ENCODE peak calls at places on chromosomes 3 and 15, in ten cellular contexts. L is fibroblast of lung, Y is astrocyte, P is PC-9, H is MM.1S, G is GM12878, F is H1, T is PC-3, X is IMR-90, A is SK-N-SH. E is an unnamed sample. For H4K20me1 and H3K9me3, the result is how much of the 10 kb centered on the place peaks cover.

GRCh38 chr15:88695046-88695445 is 56.2 kb downstream of the ISG20 start:
- DNase-seq in T (no peak), L (no peak), A (no peak), P (no peak), H (no peak), G (no peak), F (no peak), X (no peak), Y (no peak), E (no peak)

GRCh38 chr3:169661567-169662214 is 1.8 kb downstream of the MECOM start:
- DNase-seq in Y (peak), H (peak), F (no peak), X (peak), P (peak), G (no peak), T (peak), A (peak), L (peak), E (no peak)

GRCh38 chr3:187130346-187131066 is 8.8 kb downstream of the RPL39L start:
- DNase-seq in A (no peak), F (no peak), L (peak), P (no peak), H (peak), T (peak), X (peak), G (no peak), Y (peak), E (no peak)

GRCh38 chr3:1010228-1010627 is 82.6 kb upstream of the CNTN6 start:
- DNase-seq in X (no peak), L (no peak), T (no peak), G (no peak), P (no peak), A (no peak), H (no peak), Y (no peak), F (no peak), E (no peak)

GRCh38 chr15:25437751-25438600 is 848 bp downstream of the UBE3A start:
- DNase-seq in F (no peak), H (peak), Y (peak), X (peak), A (peak), P (peak), T (peak), G (no peak), L (peak), E (peak)

GRCh38 chr3:14278799-14279705 is 100.4 kb downstream of the LSM3 start:
- DNase-seq in F (no peak), T (no peak), H (no peak), Y (no peak), X (no peak), A (peak), L (no peak), P (no peak), G (no peak), E (no peak)

GRCh38 chr3:162984752-162985151 is 1488.1 kb downstream of the OTOL1 start:
- DNase-seq in H (no peak), T (no peak), G (no peak), P (no peak), Y (no peak), L (no peak), A (no peak), F (no peak), X (no peak), E (no peak)

GRCh38 chr3:188956839-188957489 is 214.8 kb upstream of the TPRG1 start:
- DNase-seq in P (peak), T (peak), G (no peak), X (peak), H (peak), Y (peak), A (peak), L (peak), F (no peak), E (peak)

GRCh38 chr3:133583396-133583795 is 9.9 kb downstream of the CDV3 start:
- DNase-seq in X (no peak), H (no peak), P (no peak), L (no peak), Y (no peak), A (no peak), F (no peak), G (no peak), T (no peak), E (no peak)

GRCh38 chr3:133575121-133575520 is 1.6 kb downstream of the CDV3 start:
- DNase-seq in X (no peak), Y (no peak), A (no peak), L (no peak), T (no peak), P (no peak), H (peak), G (peak), F (no peak), E (no peak)

GRCh38 chr3:133576169-133576568 is 2.7 kb downstream of the CDV3 start:
- DNase-seq in T (no peak), Y (no peak), L (peak), H (peak), F (no peak), X (no peak), P (no peak), G (no peak), A (no peak), E (no peak)

GRCh38 chr3:133574260-133574881 is 885 bp downstream of the CDV3 start:
- DNase-seq in L (peak), P (peak), T (peak), H (peak), Y (peak), G (peak), X (peak), F (no peak), A (peak), E (peak)

GRCh38 chr3:133578548-133579191 is 5.2 kb downstream of the CDV3 start:
- DNase-seq in Y (peak), P (no peak), L (peak), X (peak), F (no peak), G (no peak), A (peak), T (peak), H (no peak), E (no peak)
- H4K20me1 ChIP-seq in Y (half or more), P (half or more), L (under half), X (half or more), F (under half), G (under half), A (half or more), T (half or more), H (half or more), E (half or more)

GRCh38 chr3:127005864-127006500 is 23.1 kb downstream of the PLXNA1 start:
- DNase-seq in H (no peak), L (peak), X (peak), G (no peak), Y (peak), T (peak), A (no peak), P (no peak), F (no peak), E (no peak)

GRCh38 chr3:127003601-127004280 is 20.8 kb downstream of the PLXNA1 start:
- DNase-seq in Y (no peak), F (no peak), G (no peak), H (no peak), X (no peak), P (peak), A (no peak), T (no peak), L (no peak), E (no peak)

GRCh38 chr3:127003175-127003555 is 20.2 kb downstream of the PLXNA1 start:
- DNase-seq in H (no peak), L (no peak), F (no peak), Y (no peak), A (no peak), P (no peak), X (no peak), G (no peak), T (no peak), E (no peak)

GRCh38 chr3:127006781-127007436 is 24.0 kb downstream of the PLXNA1 start:
- DNase-seq in H (no peak), G (no peak), A (peak), F (no peak), T (peak), L (peak), X (no peak), Y (peak), P (no peak), E (no peak)

DNA sequence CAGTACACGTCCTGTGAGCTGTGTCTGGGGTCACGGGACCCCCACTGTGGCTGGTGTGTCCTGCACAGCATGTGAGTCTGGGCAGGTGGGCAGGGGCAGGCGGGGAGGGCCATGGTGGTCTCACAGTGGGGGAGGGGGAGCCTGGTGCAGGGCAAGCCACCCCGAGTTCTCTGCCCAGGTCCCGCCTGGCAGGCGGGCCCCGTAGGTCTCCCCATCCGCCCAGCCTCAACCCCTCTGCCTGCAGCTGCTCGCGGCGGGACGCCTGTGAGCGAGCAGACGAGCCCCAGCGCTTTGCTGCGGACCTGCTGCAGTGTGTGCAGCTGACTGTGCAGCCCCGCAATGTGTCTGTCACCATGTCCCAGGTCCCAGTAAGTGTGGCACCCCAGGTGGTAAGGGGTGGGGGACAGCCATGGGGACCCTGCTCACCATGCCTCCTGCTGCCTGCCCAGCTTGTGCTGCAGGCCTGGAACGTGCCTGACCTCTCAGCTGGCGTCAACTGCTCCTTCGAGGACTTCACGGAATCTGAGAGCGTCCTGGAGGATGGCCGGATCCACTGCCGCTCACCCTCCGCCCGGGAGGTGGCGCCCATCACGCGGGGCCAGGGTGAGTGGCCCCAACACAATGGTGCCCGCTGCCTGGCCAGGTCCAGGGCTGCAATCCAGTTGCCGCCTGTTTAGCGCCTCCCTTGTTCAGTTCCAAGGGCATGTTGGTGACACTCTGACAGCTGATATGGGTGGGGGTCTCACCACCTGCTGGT is 21.9 kb downstream of the PLXNA1 start:
- DNase-seq in G (no peak), L (no peak), F (no peak), A (no peak), X (no peak), Y (no peak), H (no peak), P (no peak), T (no peak), E (no peak)
- TF ChIP-seq CTCF in G (no peak), L (no peak), F (peak), A (no peak), X (no peak), Y (no peak), H (no peak), P (no peak), T (no peak), E (no peak)

GRCh38 chr15:62269504-62269903 is 104.4 kb upstream of the C2CD4B start:
- DNase-seq in X (no peak), Y (no peak), F (no peak), H (no peak), A (no peak), G (no peak), P (no peak), L (no peak), T (no peak), E (peak)
- H3K9me3 ChIP-seq in X (under half), Y (under half), F (under half), H (under half), A (under half), G (under half), P (under half), L (under half), T (under half), E (under half)

DNA sequence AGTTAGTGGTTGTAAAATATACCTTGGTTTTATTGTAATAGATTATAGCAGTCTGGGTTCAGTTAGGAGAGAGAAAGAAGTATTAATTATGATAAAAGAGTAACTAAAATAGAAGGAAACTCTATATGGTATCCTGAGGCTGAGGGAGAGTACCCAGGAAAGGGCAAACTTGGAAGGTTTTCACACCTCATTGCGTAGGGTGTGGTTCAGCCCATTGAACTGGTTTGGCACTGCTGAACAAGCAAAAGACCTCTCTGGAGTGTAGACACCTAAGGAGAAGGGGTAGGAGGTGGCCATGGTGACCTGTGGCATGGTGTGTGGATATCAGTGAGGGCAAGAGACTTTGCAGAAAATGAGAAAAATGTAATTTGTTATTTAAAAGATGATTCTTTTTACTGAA is 63.5 kb downstream of the STT3B start:
- DNase-seq in T (no peak), G (no peak), A (no peak), X (no peak), Y (no peak), L (no peak), F (no peak), P (no peak), H (no peak), E (no peak)
- H4K20me1 ChIP-seq in T (under half), G (under half), A (under half), X (under half), Y (under half), L (under half), F (under half), P (under half), H (under half), E (under half)

GRCh38 chr3:156106721-156107373 is 13.5 kb upstream of the KCNAB1 start:
- DNase-seq in H (no peak), L (no peak), A (no peak), F (no peak), P (no peak), G (no peak), T (no peak), X (no peak), Y (no peak), E (no peak)
- TF ChIP-seq CTCF in H (no peak), L (no peak), A (no peak), F (peak), P (no peak), G (no peak), T (peak), X (no peak), Y (no peak), E (no peak)

GRCh38 chr15:86610038-86610437 is 530.4 kb downstream of the AGBL1 start:
- DNase-seq in F (no peak), X (no peak), G (no peak), H (no peak), A (no peak), L (no peak), T (no peak), P (no peak), Y (no peak), E (no peak)

GRCh38 chr15:86611392-86612040 is 531.8 kb downstream of the AGBL1 start:
- DNase-seq in L (peak), A (no peak), T (peak), P (no peak), X (no peak), Y (peak), G (no peak), F (no peak), H (peak), E (peak)

GRCh38 chr15:86608461-86608860 is 528.8 kb downstream of the AGBL1 start:
- DNase-seq in H (no peak), P (no peak), A (no peak), G (no peak), X (no peak), T (no peak), L (peak), F (no peak), Y (peak), E (no peak)

DNA sequence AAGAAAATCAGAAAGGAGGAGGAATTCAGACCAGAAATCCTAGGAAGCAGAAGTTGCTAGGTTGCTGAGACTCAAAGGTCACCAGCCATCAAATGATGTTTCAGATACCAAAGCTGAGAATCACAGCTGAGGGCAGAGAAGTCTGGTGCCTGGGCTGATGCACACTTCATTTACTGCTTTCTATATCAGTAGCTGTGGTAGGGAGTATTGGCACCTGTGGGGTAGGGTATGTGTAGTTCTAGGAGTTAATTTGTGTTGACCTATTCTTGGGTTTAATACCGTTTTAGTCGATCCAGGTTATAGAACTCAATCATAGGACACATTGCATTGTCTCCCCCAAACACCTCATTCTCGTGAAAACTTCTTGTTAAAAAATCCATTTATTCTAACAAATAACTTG is 529.6 kb downstream of the AGBL1 start:
- DNase-seq in P (no peak), Y (no peak), T (no peak), A (no peak), H (no peak), X (no peak), G (no peak), F (no peak), L (no peak), E (no peak)
- H3K9me3 ChIP-seq in P (under half), Y (under half), T (under half), A (under half), H (under half), X (under half), G (under half), F (under half), L (under half), E (under half)

DNA sequence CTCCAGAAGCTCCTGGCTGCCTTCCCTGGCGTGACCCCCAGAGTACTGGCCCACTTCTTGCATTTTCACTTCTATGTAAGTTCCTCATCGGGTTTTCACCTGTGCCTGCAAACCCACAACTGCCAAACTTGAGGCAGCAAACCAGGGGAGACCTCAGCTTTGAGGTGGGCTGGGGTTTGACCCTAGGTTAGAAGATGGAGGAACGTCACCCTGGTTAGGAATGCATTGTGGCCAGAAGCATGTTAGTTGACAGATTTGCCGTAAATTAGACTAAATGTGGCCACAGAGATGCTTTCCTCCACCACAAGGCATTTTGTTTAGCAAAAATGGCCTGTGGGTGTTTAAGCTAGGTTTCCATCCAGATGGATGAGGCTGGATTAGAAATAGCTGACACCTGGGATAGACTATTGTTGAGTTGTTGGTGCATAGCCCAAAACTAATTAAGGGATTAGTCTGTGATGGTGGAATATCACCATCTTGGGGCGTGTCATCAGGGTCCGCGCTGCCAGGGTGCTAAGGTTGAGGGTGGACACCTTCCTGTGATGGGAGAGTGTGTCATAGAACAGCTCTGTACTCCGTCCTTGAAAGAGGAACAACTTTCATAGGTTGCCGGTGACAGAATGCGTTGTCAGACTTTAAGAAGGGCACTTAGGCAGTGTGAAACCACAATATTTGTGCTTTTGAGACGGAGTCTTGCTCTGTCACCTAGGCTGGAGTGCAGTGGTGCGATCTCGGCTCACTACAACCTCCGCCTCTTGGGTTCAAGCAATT is 3.6 kb downstream of the NISCH start:
- DNase-seq in T (no peak), L (no peak), X (no peak), G (peak), A (no peak), P (no peak), H (no peak), F (no peak), Y (no peak), E (no peak)
- H4K20me1 ChIP-seq in T (under half), L (under half), X (under half), G (under half), A (under half), P (under half), H (under half), F (under half), Y (half or more), E (under half)

GRCh38 chr3:50257990-50258389 is 11.0 kb upstream of the SEMA3B start:
- DNase-seq in L (no peak), G (no peak), P (no peak), X (no peak), H (no peak), A (no peak), Y (no peak), F (no peak), T (no peak), E (no peak)

GRCh38 chr3:50260027-50260941 is 8.7 kb upstream of the SEMA3B start:
- DNase-seq in P (peak), X (peak), G (no peak), H (peak), T (peak), A (peak), Y (peak), L (peak), F (no peak), E (peak)

GRCh38 chr3:50256978-50257890 is 11.7 kb upstream of the SEMA3B start:
- DNase-seq in A (peak), H (peak), Y (no peak), T (peak), L (peak), X (no peak), P (no peak), F (no peak), G (no peak), E (peak)

GRCh38 chr3:50259432-50260026 is 9.4 kb upstream of the SEMA3B start:
- DNase-seq in A (no peak), L (no peak), G (no peak), F (no peak), Y (no peak), T (no peak), H (no peak), X (no peak), P (no peak), E (no peak)

DNA sequence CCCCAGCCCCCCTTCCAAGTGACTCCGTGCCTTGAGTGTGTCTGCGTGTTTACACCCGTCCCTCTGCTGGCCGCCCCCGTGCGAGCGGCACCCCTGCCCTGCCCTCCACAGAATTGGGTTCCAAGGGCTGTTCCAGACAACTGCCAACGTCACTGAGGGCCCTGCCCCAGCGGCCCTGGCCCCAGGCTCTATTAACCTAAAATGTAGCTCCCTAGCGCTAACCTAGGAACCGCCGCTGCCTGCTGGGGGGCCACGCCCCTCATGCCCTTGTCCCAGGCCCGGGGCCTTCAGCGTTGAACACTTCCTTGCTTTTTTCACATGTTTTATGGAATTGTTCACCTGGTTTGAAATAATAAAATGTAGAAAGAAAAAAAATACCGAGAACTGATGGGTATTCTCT is 10.0 kb upstream of the SEMA3B start:
- DNase-seq in Y (no peak), G (no peak), F (no peak), A (no peak), L (no peak), X (no peak), P (no peak), T (no peak), H (no peak), E (no peak)
- TF ChIP-seq CTCF in Y (no peak), G (no peak), F (no peak), A (peak), L (no peak), X (no peak), P (no peak), T (no peak), H (no peak), E (peak)

GRCh38 chr3:174495231-174495755 is 363.8 kb upstream of the NAALADL2 start:
- DNase-seq in G (no peak), H (no peak), A (no peak), L (peak), P (no peak), F (no peak), T (no peak), Y (peak), X (peak), E (no peak)
- H3K9me3 ChIP-seq in G (under half), H (under half), A (under half), L (under half), P (under half), F (under half), T (under half), Y (under half), X (under half), E (under half)

E was measured in DND-41.